ENCODE peak calls at places on chromosomes 6 and 20, in eight cellular contexts. D is activated T-helper 1 cell treated with anti-CD3 and anti-CD28 coated beads, Interleukin-2, amount 50 U/mL, for 16 hours; Y is WERI-Rb-1; L is WTC11; S is LoVo; O is DMS153; A is iris pigment epithelial cell; N is SK-N-SH. F is an unnamed sample.

GRCh38 chr6:164025180-164025579 is 610.7 kb downstream of the QKI start:
- DNase-seq in D (no peak), Y (no peak), L (no peak), S (no peak), O (no peak), A (no peak), N (no peak), F (no peak)

GRCh38 chr6:126748141-126748540 is 370.3 kb upstream of the RSPO3 start:
- DNase-seq in D (no peak), Y (no peak), L (no peak), S (no peak), O (no peak), A (no peak), N (no peak), F (no peak)

GRCh38 chr20:63128367-63128766 is 87.6 kb downstream of the YTHDF1 start:
- DNase-seq in D (no peak), Y (no peak), L (peak), S (no peak), O (no peak), A (no peak), N (no peak), F (no peak)

GRCh38 chr6:159978291-159979135 is 9.6 kb downstream of the IGF2R start:
- DNase-seq in D (no peak), Y (no peak), L (no peak), S (no peak), O (peak), A (no peak), N (no peak), F (no peak)

GRCh38 chr6:6783736-6784135 is 195.2 kb downstream of the LY86 start:
- DNase-seq in D (no peak), Y (no peak), L (no peak), S (no peak), O (no peak), A (no peak), N (no peak), F (no peak)

GRCh38 chr6:32885698-32886286 is 31.8 kb downstream of the PSMB9 start:
- DNase-seq in D (no peak), Y (no peak), L (no peak), S (peak), O (peak), A (peak), N (peak), F (no peak)

GRCh38 chr20:45052698-45053440 is 48.1 kb downstream of the KCNS1 start:
- DNase-seq in D (no peak), Y (no peak), L (no peak), S (no peak), O (no peak), A (peak), N (no peak), F (no peak)

GRCh38 chr6:75381878-75382633 is 97.5 kb upstream of the TMEM30A start:
- DNase-seq in D (no peak), Y (no peak), L (no peak), S (no peak), O (peak), A (peak), N (peak), F (no peak)

GRCh38 chr6:26581164-26581915 is 15.4 kb upstream of the ABT1 start:
- DNase-seq in D (no peak), Y (no peak), L (no peak), S (no peak), O (no peak), A (no peak), N (no peak), F (no peak)

GRCh38 chr6:44630125-44631028 is 242.9 kb downstream of the CDC5L start:
- DNase-seq in D (no peak), Y (peak), L (peak), S (peak), O (no peak), A (peak), N (peak), F (no peak)

GRCh38 chr20:17807670-17808069 is 107.9 kb downstream of the BANF2 start:
- DNase-seq in D (no peak), Y (no peak), L (no peak), S (no peak), O (no peak), A (peak), N (no peak), F (no peak)

GRCh38 chr6:74798302-74798701 is 407.6 kb downstream of the COL12A1 start:
- DNase-seq in D (no peak), Y (no peak), L (no peak), S (no peak), O (no peak), A (no peak), N (no peak), F (no peak)

GRCh38 chr20:707711-708110 is 32.1 kb upstream of the SCRT2 start:
- DNase-seq in D (no peak), Y (no peak), L (no peak), S (no peak), O (no peak), A (no peak), N (no peak), F (no peak)

GRCh38 chr20:37394543-37395410 is 48.8 kb downstream of the SRC start:
- DNase-seq in D (no peak), Y (peak), L (no peak), S (no peak), O (peak), A (no peak), N (peak), F (peak)

GRCh38 chr6:67608099-67608749 is 1026.9 kb upstream of the ADGRB3 start:
- DNase-seq in D (no peak), Y (no peak), L (no peak), S (no peak), O (no peak), A (no peak), N (no peak), F (no peak)

GRCh38 chr6:159875194-159875593 is 15.6 kb upstream of the MAS1 start:
- DNase-seq in D (no peak), Y (no peak), L (peak), S (no peak), O (peak), A (no peak), N (no peak), F (no peak)

GRCh38 chr6:20998748-20999448 is 464.6 kb downstream of the CDKAL1 start:
- DNase-seq in D (no peak), Y (no peak), L (no peak), S (no peak), O (no peak), A (no peak), N (no peak), F (no peak)

GRCh38 chr6:122663981-122664380 is 53.8 kb downstream of the PKIB start:
- DNase-seq in D (no peak), Y (no peak), L (no peak), S (no peak), O (no peak), A (no peak), N (no peak), F (no peak)

GRCh38 chr20:46002008-46002407 is 6.7 kb upstream of the MMP9 start:
- DNase-seq in D (no peak), Y (no peak), L (no peak), S (no peak), O (no peak), A (no peak), N (no peak), F (no peak)

GRCh38 chr20:5195655-5196054 is 68.8 kb downstream of the CDS2 start:
- DNase-seq in D (no peak), Y (no peak), L (no peak), S (no peak), O (no peak), A (peak), N (no peak), F (no peak)

GRCh38 chr6:157669747-157670216 is 153.3 kb upstream of the SNX9 start:
- DNase-seq in D (no peak), Y (peak), L (peak), S (peak), O (peak), A (peak), N (peak), F (peak)

GRCh38 chr20:59002388-59002787 is 4.7 kb downstream of the CTSZ start:
- DNase-seq in D (no peak), Y (no peak), L (no peak), S (no peak), O (no peak), A (no peak), N (no peak), F (no peak)

GRCh38 chr6:21587925-21588811 is 5.4 kb upstream of the SOX4 start:
- DNase-seq in D (no peak), Y (peak), L (peak), S (no peak), O (no peak), A (peak), N (peak), F (peak)

GRCh38 chr20:10747019-10747418 is 73.2 kb upstream of the JAG1 start:
- DNase-seq in D (no peak), Y (no peak), L (no peak), S (peak), O (no peak), A (no peak), N (no peak), F (no peak)

GRCh38 chr6:118709859-118710350 is 58.5 kb upstream of the CEP85L start:
- DNase-seq in D (peak), Y (no peak), L (no peak), S (no peak), O (peak), A (peak), N (no peak), F (no peak)

F was measured in breast epithelium.